ENCODE peak calls at places on chromosomes 3 and 15, in four cellular contexts. R is activated CD4-positive, alpha-beta T cell treated with anti-CD3 and anti-CD28 coated beads, Interleukin-2, amount 50 U/mL, for 4 hours; Q is stomach; P is AML-193. X is an unnamed sample.

GRCh38 chr3:14410501-14411165 is 8.2 kb downstream of the SLC6A6 start:
- DNase-seq in P (peak), R (no peak), Q (peak), X (peak)

GRCh38 chr3:50347187-50347813 is 1.8 kb upstream of the ZMYND10 start:
- DNase-seq in R (peak), Q (peak), P (peak), X (no peak)

GRCh38 chr15:70762469-70763119 is 764 bp downstream of the UACA start:
- DNase-seq in P (no peak), R (no peak), Q (peak), X (no peak)

GRCh38 chr3:197854596-197855343 is 63.7 kb downstream of the LRCH3 start:
- DNase-seq in Q (no peak), R (no peak), P (no peak), X (peak)

GRCh38 chr3:172476339-172476738 is 28.1 kb upstream of the GHSR start:
- DNase-seq in Q (no peak), R (no peak), P (peak), X (no peak)

GRCh38 chr3:179907784-179908482 is 128.8 kb downstream of the PEX5L start:
- DNase-seq in P (no peak), Q (no peak), R (no peak), X (no peak)

GRCh38 chr3:123576119-123576518 is 8.7 kb downstream of the HACD2 start:
- DNase-seq in R (no peak), Q (no peak), P (peak), X (no peak)

GRCh38 chr3:183698760-183699159 is 1.2 kb downstream of the YEATS2 start:
- DNase-seq in P (peak), R (no peak), Q (no peak), X (no peak)

GRCh38 chr3:55127565-55127964 is 199.7 kb upstream of the LRTM1 start:
- DNase-seq in R (no peak), P (no peak), Q (no peak), X (no peak)

GRCh38 chr3:185837409-185837808 is 12.6 kb upstream of the IGF2BP2 start:
- DNase-seq in Q (no peak), R (no peak), P (no peak), X (no peak)

GRCh38 chr3:18047052-18047451 is 304.6 kb upstream of the TBC1D5 start:
- DNase-seq in P (no peak), Q (no peak), R (no peak), X (no peak)

GRCh38 chr3:28612232-28612631 is 263.6 kb upstream of the AZI2 start:
- DNase-seq in R (no peak), Q (no peak), P (no peak), X (no peak)

GRCh38 chr3:128412180-128413002 is 54.3 kb downstream of the DNAJB8 start:
- DNase-seq in Q (no peak), P (no peak), R (no peak), X (no peak)

GRCh38 chr3:120350431-120350941 is 1.3 kb upstream of the LRRC58 start:
- DNase-seq in R (no peak), P (peak), Q (no peak), X (no peak)

GRCh38 chr3:29415824-29416223 is 135.0 kb downstream of the RBMS3 start:
- DNase-seq in Q (no peak), P (no peak), R (no peak), X (no peak)

GRCh38 chr3:3089017-3089416 is 21.2 kb downstream of the IL5RA start:
- DNase-seq in Q (no peak), R (no peak), P (no peak), X (no peak)

GRCh38 chr3:112411425-112411824 is 78.5 kb downstream of the CD200 start:
- DNase-seq in Q (no peak), R (no peak), P (no peak), X (no peak)

GRCh38 chr3:107211608-107212007 is 165.6 kb upstream of the CCDC54 start:
- DNase-seq in P (no peak), R (no peak), Q (no peak), X (no peak)

GRCh38 chr3:7368597-7368996 is 507.7 kb downstream of the GRM7 start:
- DNase-seq in R (no peak), P (no peak), Q (no peak), X (no peak)

GRCh38 chr3:196533260-196533681 is 18.1 kb upstream of the SMCO1 start:
- DNase-seq in P (no peak), Q (no peak), R (no peak), X (no peak)

GRCh38 chr3:169751875-169752274 is 13.0 kb downstream of the TERC start:
- DNase-seq in P (no peak), R (no peak), Q (no peak), X (no peak)

GRCh38 chr3:184305577-184305976 is 6.5 kb downstream of the PSMD2 start:
- DNase-seq in Q (no peak), P (peak), R (no peak), X (no peak)

GRCh38 chr3:164912916-164913315 is 165.4 kb downstream of the SI start:
- DNase-seq in P (no peak), Q (no peak), R (no peak), X (no peak)

GRCh38 chr3:194098036-194098871 is 37.7 kb upstream of the HES1 start:
- DNase-seq in Q (no peak), P (no peak), R (no peak), X (no peak)

GRCh38 chr3:138941259-138941885 is 5.6 kb downstream of the FOXL2 start:
- DNase-seq in R (no peak), P (peak), Q (no peak), X (no peak)

GRCh38 chr15:66862878-66863335 is 160.9 kb downstream of the SMAD6 start:
- DNase-seq in P (peak), Q (peak), R (peak), X (peak)

GRCh38 chr3:16334909-16335308 is 69.9 kb downstream of the OXNAD1 start:
- DNase-seq in R (no peak), P (no peak), Q (no peak), X (no peak)

GRCh38 chr3:107689355-107689754 is 166.6 kb downstream of the BBX start:
- DNase-seq in Q (no peak), P (no peak), R (no peak), X (no peak)

X was measured in kidney epithelial cell.